ENCODE peak calls at places on chromosomes 4 and X, in five cellular contexts. One of them, this sample, is unnamed. For H3K4me1, the result is how much of the 10 kb centered on the place peaks cover.

GRCh38 chr4:129565214-129565613 is 469.3 kb downstream of the C4orf33 start:
- DNase-seq in cardiac muscle cell: no peak
- DNase-seq in tibial artery: no peak
- DNase-seq in gastrocnemius medialis: no peak
- DNase-seq in esophagus squamous epithelium: no peak
- DNase-seq in this sample: no peak

GRCh38 chrX:109590176-109590575 is 34.8 kb downstream of the KCNE5 start:
- DNase-seq in gastrocnemius medialis: no peak
- DNase-seq in esophagus squamous epithelium: no peak
- DNase-seq in tibial artery: no peak
- DNase-seq in cardiac muscle cell: no peak
- DNase-seq in this sample: no peak

GRCh38 chr4:150938417-150938816 is 76.7 kb downstream of the LRBA start:
- DNase-seq in esophagus squamous epithelium: no peak
- DNase-seq in cardiac muscle cell: no peak
- DNase-seq in tibial artery: no peak
- DNase-seq in gastrocnemius medialis: no peak
- DNase-seq in this sample: no peak

GRCh38 chr4:11628093-11628725 is 199.5 kb upstream of the HS3ST1 start:
- DNase-seq in gastrocnemius medialis: no peak
- DNase-seq in cardiac muscle cell: peak
- DNase-seq in esophagus squamous epithelium: no peak
- DNase-seq in tibial artery: no peak
- DNase-seq in this sample: no peak

GRCh38 chrX:134999469-134999868 is 8.7 kb downstream of the SMIM10 start:
- DNase-seq in gastrocnemius medialis: no peak
- DNase-seq in tibial artery: no peak
- DNase-seq in cardiac muscle cell: peak
- DNase-seq in esophagus squamous epithelium: no peak
- DNase-seq in this sample: no peak

GRCh38 chrX:19544693-19545305 is 29.5 kb upstream of the MAP3K15 start:
- DNase-seq in cardiac muscle cell: peak
- DNase-seq in esophagus squamous epithelium: no peak
- DNase-seq in tibial artery: peak
- DNase-seq in gastrocnemius medialis: no peak
- DNase-seq in this sample: no peak

GRCh38 chr4:118927976-118928375 is 39.3 kb downstream of the SYNPO2 start:
- DNase-seq in gastrocnemius medialis: no peak
- DNase-seq in esophagus squamous epithelium: no peak
- DNase-seq in cardiac muscle cell: peak
- DNase-seq in tibial artery: peak
- DNase-seq in this sample: peak

GRCh38 chr4:75844151-75844662 is 58.0 kb downstream of the PPEF2 start:
- DNase-seq in tibial artery: peak
- DNase-seq in cardiac muscle cell: peak
- DNase-seq in esophagus squamous epithelium: no peak
- DNase-seq in gastrocnemius medialis: no peak
- DNase-seq in this sample: no peak

GRCh38 chrX:153773741-153774575 is 6.9 kb upstream of the SRPK3 start:
- DNase-seq in gastrocnemius medialis: peak
- DNase-seq in cardiac muscle cell: no peak
- DNase-seq in esophagus squamous epithelium: no peak
- DNase-seq in tibial artery: no peak
- DNase-seq in this sample: no peak

GRCh38 chr4:3527914-3528876 is 4.0 kb downstream of the LRPAP1 start:
- DNase-seq in gastrocnemius medialis: no peak
- DNase-seq in esophagus squamous epithelium: no peak
- DNase-seq in tibial artery: no peak
- DNase-seq in cardiac muscle cell: no peak
- DNase-seq in this sample: no peak

GRCh38 chr4:88846232-88846790 is 148.7 kb upstream of the NAP1L5 start:
- DNase-seq in esophagus squamous epithelium: no peak
- DNase-seq in tibial artery: no peak
- DNase-seq in gastrocnemius medialis: no peak
- DNase-seq in cardiac muscle cell: peak
- DNase-seq in this sample: no peak

GRCh38 chr4:152998861-152999260 is 62.7 kb downstream of the FHDC1 start:
- DNase-seq in esophagus squamous epithelium: no peak
- DNase-seq in cardiac muscle cell: no peak
- DNase-seq in gastrocnemius medialis: no peak
- DNase-seq in tibial artery: no peak
- DNase-seq in this sample: no peak
- TF ChIP-seq CTCF in esophagus squamous epithelium: no peak
- TF ChIP-seq CTCF in cardiac muscle cell: no peak
- TF ChIP-seq CTCF in gastrocnemius medialis: no peak
- TF ChIP-seq CTCF in tibial artery: no peak
- TF ChIP-seq CTCF in this sample: no peak

GRCh38 chr4:38185406-38185805 is 225.2 kb downstream of the PTTG2 start:
- DNase-seq in esophagus squamous epithelium: no peak
- DNase-seq in cardiac muscle cell: no peak
- DNase-seq in gastrocnemius medialis: no peak
- DNase-seq in tibial artery: no peak
- DNase-seq in this sample: no peak

GRCh38 chr4:38182334-38182998 is 222.3 kb downstream of the PTTG2 start:
- DNase-seq in esophagus squamous epithelium: no peak
- DNase-seq in gastrocnemius medialis: no peak
- DNase-seq in tibial artery: no peak
- DNase-seq in cardiac muscle cell: no peak
- DNase-seq in this sample: peak

GRCh38 chr4:38180456-38180855 is 220.3 kb downstream of the PTTG2 start:
- DNase-seq in esophagus squamous epithelium: no peak
- DNase-seq in gastrocnemius medialis: no peak
- DNase-seq in cardiac muscle cell: no peak
- DNase-seq in tibial artery: no peak
- DNase-seq in this sample: no peak

GRCh38 chr4:38188136-38188535 is 227.9 kb downstream of the PTTG2 start:
- DNase-seq in esophagus squamous epithelium: no peak
- DNase-seq in tibial artery: no peak
- DNase-seq in gastrocnemius medialis: no peak
- DNase-seq in cardiac muscle cell: no peak
- DNase-seq in this sample: no peak

DNA sequence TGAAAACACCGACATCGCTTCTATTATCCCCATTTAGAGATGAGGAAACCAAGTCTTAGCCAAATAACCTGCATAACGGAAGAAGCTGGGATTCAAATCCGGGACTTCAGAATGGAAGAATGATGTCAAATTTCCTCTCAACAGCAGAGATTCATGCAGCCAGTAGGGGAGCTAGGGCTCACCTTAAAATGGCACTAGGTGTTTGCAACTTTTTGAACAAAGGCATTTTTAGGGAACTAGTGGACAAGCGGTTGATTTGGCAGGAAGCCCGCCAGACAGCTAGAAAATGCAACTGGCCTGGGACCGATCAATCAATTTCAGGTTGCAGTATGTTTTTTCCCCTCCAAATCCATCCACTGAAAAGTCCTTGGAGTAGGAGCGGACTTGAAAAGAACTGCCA is 224.2 kb downstream of the PTTG2 start:
- DNase-seq in tibial artery: no peak
- DNase-seq in esophagus squamous epithelium: no peak
- DNase-seq in cardiac muscle cell: no peak
- DNase-seq in gastrocnemius medialis: no peak
- DNase-seq in this sample: no peak
- H3K4me1 ChIP-seq in tibial artery: under half
- H3K4me1 ChIP-seq in esophagus squamous epithelium: under half
- H3K4me1 ChIP-seq in cardiac muscle cell: under half
- H3K4me1 ChIP-seq in gastrocnemius medialis: under half
- H3K4me1 ChIP-seq in this sample: under half

DNA sequence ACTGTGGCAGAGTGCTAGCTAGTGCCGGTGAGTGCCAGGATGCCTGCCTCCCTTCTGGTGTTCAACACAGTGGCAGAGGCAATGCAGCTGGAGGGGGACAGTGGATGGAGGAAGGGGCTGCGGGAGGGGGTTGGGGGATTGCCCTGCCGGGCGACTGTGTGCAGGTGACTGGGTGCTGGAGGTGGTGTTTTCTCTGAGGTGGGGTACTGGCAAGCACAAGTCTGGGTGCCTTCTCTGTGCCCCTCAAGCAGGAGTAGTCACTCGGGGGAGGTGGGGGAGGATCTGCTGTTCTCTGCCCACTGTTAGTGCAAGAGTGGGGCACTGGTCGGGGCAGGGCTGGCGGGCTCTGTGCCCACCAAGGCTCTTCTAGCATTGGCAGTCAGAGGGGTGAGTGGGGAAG is 10.3 kb upstream of the P2RY10 start:
- DNase-seq in tibial artery: no peak
- DNase-seq in cardiac muscle cell: no peak
- DNase-seq in esophagus squamous epithelium: no peak
- DNase-seq in gastrocnemius medialis: no peak
- DNase-seq in this sample: no peak
- TF ChIP-seq CTCF in tibial artery: no peak
- TF ChIP-seq CTCF in cardiac muscle cell: no peak
- TF ChIP-seq CTCF in esophagus squamous epithelium: no peak
- TF ChIP-seq CTCF in gastrocnemius medialis: no peak
- TF ChIP-seq CTCF in this sample: no peak

DNA sequence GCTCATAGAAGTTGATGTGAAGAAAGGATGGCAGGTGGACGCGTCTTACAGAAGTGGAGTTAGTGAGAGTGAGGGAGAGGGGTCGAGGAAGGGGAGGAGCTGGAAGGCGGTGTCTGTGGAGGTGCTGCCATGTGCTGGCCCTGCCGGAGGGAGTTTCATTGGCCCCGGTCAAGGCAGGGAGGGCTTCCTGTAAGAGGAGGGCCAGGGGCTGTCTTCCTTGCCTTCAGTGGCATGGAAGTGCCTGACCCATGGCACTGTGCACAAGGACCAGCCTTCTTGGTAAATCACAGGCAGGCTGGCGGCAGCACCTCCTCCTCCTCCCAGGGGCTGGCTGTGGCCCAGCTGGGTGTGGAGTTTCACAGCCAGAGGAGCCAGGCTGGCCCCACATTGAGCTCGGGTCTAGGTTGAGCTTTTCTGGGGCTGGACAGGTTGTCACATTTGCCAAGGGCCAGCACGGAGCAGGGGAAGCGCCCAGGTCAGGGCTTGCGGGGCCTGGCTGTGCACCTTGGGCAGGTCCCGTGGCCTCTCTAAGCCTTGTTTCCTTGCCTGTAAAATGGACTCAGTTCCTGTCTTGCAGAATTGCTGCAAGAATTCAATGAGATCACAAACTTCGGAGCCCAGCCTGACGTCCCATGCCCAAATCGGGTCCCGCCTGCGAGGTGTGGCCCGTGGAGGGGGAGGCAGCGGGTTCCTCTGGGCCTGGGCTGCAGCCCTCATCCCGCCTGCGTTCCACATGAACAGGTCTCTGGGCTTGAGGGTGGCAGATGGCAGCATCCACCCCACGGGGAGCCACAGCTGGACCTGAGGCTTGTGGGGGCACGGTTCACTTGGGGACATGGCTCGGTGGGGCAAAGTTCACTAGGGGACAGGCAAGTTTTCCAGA is 7.0 kb downstream of the HTRA3 start:
- DNase-seq in gastrocnemius medialis: peak
- DNase-seq in cardiac muscle cell: peak
- DNase-seq in tibial artery: no peak
- DNase-seq in esophagus squamous epithelium: no peak
- DNase-seq in this sample: no peak
- H3K4me1 ChIP-seq in gastrocnemius medialis: under half
- H3K4me1 ChIP-seq in cardiac muscle cell: under half
- H3K4me1 ChIP-seq in tibial artery: under half
- H3K4me1 ChIP-seq in esophagus squamous epithelium: half or more
- H3K4me1 ChIP-seq in this sample: under half

DNA sequence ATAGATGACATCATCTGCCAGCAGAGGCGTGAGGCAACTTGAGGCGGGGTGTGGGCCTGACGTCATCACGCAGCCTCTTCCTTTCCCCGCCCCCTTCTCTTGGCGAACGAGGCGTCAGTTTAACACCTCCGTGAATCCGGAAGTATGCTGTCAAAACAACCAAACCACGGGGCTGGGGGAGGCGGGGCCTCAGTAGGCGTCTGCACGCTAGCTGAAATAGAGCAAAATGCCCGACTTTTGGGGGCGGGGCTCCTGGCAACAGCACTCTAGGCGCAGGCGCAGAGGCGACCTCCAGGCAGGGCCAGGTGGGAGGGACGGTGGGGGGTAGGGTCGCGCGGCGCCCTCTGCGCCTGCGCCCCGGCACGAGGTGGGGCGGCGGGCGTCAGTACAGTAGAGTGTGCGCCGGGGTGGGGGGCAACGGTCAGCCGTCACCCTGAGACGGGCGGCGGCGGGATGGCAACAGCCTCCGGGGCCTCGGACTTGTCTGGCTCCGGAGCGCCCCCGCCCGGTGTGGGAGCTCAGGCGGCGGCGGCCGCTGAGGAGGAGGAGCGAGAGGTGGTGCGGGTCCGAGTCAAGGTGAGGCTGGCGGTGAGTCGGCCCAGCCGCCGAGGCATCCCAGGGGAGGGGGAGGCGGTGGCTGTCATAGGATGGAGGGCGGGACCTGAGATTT is at the start of gene TBC1D25:
- DNase-seq in tibial artery: peak
- DNase-seq in esophagus squamous epithelium: peak
- DNase-seq in gastrocnemius medialis: peak
- DNase-seq in cardiac muscle cell: peak
- DNase-seq in this sample: peak
- TF ChIP-seq CTCF in tibial artery: peak
- TF ChIP-seq CTCF in esophagus squamous epithelium: peak
- TF ChIP-seq CTCF in gastrocnemius medialis: peak
- TF ChIP-seq CTCF in cardiac muscle cell: peak
- TF ChIP-seq CTCF in this sample: peak

GRCh38 chr4:26873391-26874026 is 12.9 kb downstream of the STIM2 start:
- DNase-seq in esophagus squamous epithelium: no peak
- DNase-seq in tibial artery: no peak
- DNase-seq in cardiac muscle cell: no peak
- DNase-seq in gastrocnemius medialis: peak
- DNase-seq in this sample: peak
- H3K4me1 ChIP-seq in esophagus squamous epithelium: under half
- H3K4me1 ChIP-seq in tibial artery: under half
- H3K4me1 ChIP-seq in cardiac muscle cell: under half
- H3K4me1 ChIP-seq in gastrocnemius medialis: under half
- H3K4me1 ChIP-seq in this sample: under half

DNA sequence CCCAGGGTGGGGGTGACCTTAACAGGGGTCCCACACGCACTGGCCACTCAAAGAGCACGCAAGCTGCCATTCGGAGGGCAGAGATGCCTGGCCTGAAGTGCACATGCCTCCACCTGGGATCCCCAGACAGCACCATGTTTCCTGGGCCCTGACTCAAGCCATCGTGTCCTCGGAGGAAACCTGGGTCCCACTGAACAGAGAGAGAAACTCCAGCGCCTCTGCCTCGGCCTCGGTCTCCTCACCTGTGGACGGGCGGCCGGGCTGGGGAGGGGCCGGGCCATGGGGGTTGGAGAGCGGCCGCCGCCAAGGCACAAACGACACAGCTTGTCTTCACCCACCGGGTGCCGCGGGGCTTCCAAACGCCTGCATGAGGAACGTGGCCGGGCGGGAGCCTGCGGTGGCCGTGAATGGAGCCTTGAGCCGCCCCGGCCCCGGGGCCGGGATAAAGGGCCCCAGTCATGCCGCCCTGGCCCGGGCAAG is 30.0 kb upstream of the FGFR3 start:
- DNase-seq in tibial artery: no peak
- DNase-seq in esophagus squamous epithelium: no peak
- DNase-seq in cardiac muscle cell: no peak
- DNase-seq in gastrocnemius medialis: no peak
- DNase-seq in this sample: no peak
- TF ChIP-seq CTCF in tibial artery: no peak
- TF ChIP-seq CTCF in esophagus squamous epithelium: no peak
- TF ChIP-seq CTCF in cardiac muscle cell: no peak
- TF ChIP-seq CTCF in gastrocnemius medialis: no peak
- TF ChIP-seq CTCF in this sample: no peak

This sample was measured in ascending aorta.